ENCODE peak calls at places on chromosomes 5 and 9, in five cellular contexts. One of them, this sample, is unnamed.

GRCh38 chr9:101458955-101459631 is 23.5 kb upstream of the ALDOB start:
- DNase-seq in OCI-LY7: peak
- DNase-seq in sigmoid colon: no peak
- DNase-seq in tibial artery: no peak
- DNase-seq in ACHN: peak
- DNase-seq in this sample: peak

GRCh38 chr9:127588740-127589506 is 23.2 kb upstream of the STXBP1 start:
- DNase-seq in tibial artery: no peak
- DNase-seq in sigmoid colon: no peak
- DNase-seq in ACHN: no peak
- DNase-seq in OCI-LY7: no peak
- DNase-seq in this sample: no peak

GRCh38 chr9:113624721-113625120 is 161.2 kb downstream of the RGS3 start:
- DNase-seq in sigmoid colon: peak
- DNase-seq in ACHN: no peak
- DNase-seq in OCI-LY7: no peak
- DNase-seq in tibial artery: peak
- DNase-seq in this sample: no peak

GRCh38 chr5:139138790-139139189 is 59.4 kb downstream of the SIL1 start:
- DNase-seq in sigmoid colon: peak
- DNase-seq in ACHN: peak
- DNase-seq in tibial artery: no peak
- DNase-seq in OCI-LY7: no peak
- DNase-seq in this sample: no peak

GRCh38 chr9:121698627-121699270 is 47.3 kb downstream of the DAB2IP start:
- DNase-seq in ACHN: no peak
- DNase-seq in sigmoid colon: no peak
- DNase-seq in OCI-LY7: peak
- DNase-seq in tibial artery: no peak
- DNase-seq in this sample: no peak

GRCh38 chr5:139022528-139022927 is 147.4 kb upstream of the LRRTM2 start:
- DNase-seq in tibial artery: peak
- DNase-seq in ACHN: no peak
- DNase-seq in OCI-LY7: no peak
- DNase-seq in sigmoid colon: no peak
- DNase-seq in this sample: no peak

GRCh38 chr9:135037521-135038250 is 49.8 kb upstream of the OLFM1 start:
- DNase-seq in OCI-LY7: no peak
- DNase-seq in tibial artery: peak
- DNase-seq in ACHN: no peak
- DNase-seq in sigmoid colon: peak
- DNase-seq in this sample: no peak

GRCh38 chr9:89177401-89178161 is 1.0 kb downstream of the SHC3 start:
- DNase-seq in tibial artery: no peak
- DNase-seq in OCI-LY7: no peak
- DNase-seq in ACHN: peak
- DNase-seq in sigmoid colon: no peak
- DNase-seq in this sample: no peak

GRCh38 chr5:98573834-98574233 is 199.6 kb upstream of the RGMB start:
- DNase-seq in sigmoid colon: no peak
- DNase-seq in OCI-LY7: no peak
- DNase-seq in tibial artery: no peak
- DNase-seq in ACHN: no peak
- DNase-seq in this sample: no peak

GRCh38 chr5:7801898-7802614 is 48.9 kb downstream of the CFAP90 start:
- DNase-seq in sigmoid colon: no peak
- DNase-seq in ACHN: no peak
- DNase-seq in OCI-LY7: no peak
- DNase-seq in tibial artery: peak
- DNase-seq in this sample: no peak

GRCh38 chr9:74573792-74574191 is 76.7 kb downstream of the RORB start:
- DNase-seq in ACHN: no peak
- DNase-seq in sigmoid colon: no peak
- DNase-seq in tibial artery: no peak
- DNase-seq in OCI-LY7: no peak
- DNase-seq in this sample: no peak

GRCh38 chr5:55438931-55439477 is 95.8 kb downstream of the PLPP1 start:
- DNase-seq in OCI-LY7: no peak
- DNase-seq in sigmoid colon: peak
- DNase-seq in tibial artery: peak
- DNase-seq in ACHN: peak
- DNase-seq in this sample: no peak

GRCh38 chr5:173328896-173329369 is 719 bp upstream of the STC2 start:
- DNase-seq in sigmoid colon: no peak
- DNase-seq in tibial artery: no peak
- DNase-seq in ACHN: peak
- DNase-seq in OCI-LY7: no peak
- DNase-seq in this sample: no peak

GRCh38 chr9:116064970-116065369 is 88.6 kb upstream of the PAPPA start:
- DNase-seq in ACHN: no peak
- DNase-seq in OCI-LY7: no peak
- DNase-seq in sigmoid colon: no peak
- DNase-seq in tibial artery: no peak
- DNase-seq in this sample: no peak

GRCh38 chr9:136840140-136840876 is 2.0 kb upstream of the AJM1 start:
- DNase-seq in sigmoid colon: no peak
- DNase-seq in tibial artery: no peak
- DNase-seq in ACHN: no peak
- DNase-seq in OCI-LY7: no peak
- DNase-seq in this sample: no peak

GRCh38 chr5:143716856-143717255 is 95.1 kb upstream of the HMHB1 start:
- DNase-seq in tibial artery: no peak
- DNase-seq in OCI-LY7: no peak
- DNase-seq in sigmoid colon: no peak
- DNase-seq in ACHN: no peak
- DNase-seq in this sample: no peak

GRCh38 chr5:135162661-135163265 is 128.7 kb upstream of the PITX1 start:
- DNase-seq in ACHN: no peak
- DNase-seq in tibial artery: no peak
- DNase-seq in sigmoid colon: no peak
- DNase-seq in OCI-LY7: no peak
- DNase-seq in this sample: no peak

GRCh38 chr5:148909001-148909400 is 82.6 kb downstream of the ADRB2 start:
- DNase-seq in OCI-LY7: no peak
- DNase-seq in sigmoid colon: no peak
- DNase-seq in tibial artery: no peak
- DNase-seq in ACHN: no peak
- DNase-seq in this sample: no peak

GRCh38 chr9:129597355-129598088 is 23.4 kb downstream of the C9orf50 start:
- DNase-seq in ACHN: no peak
- DNase-seq in sigmoid colon: peak
- DNase-seq in OCI-LY7: no peak
- DNase-seq in tibial artery: peak
- DNase-seq in this sample: no peak

GRCh38 chr9:4393806-4394523 is 94.1 kb upstream of the GLIS3 start:
- DNase-seq in ACHN: no peak
- DNase-seq in sigmoid colon: no peak
- DNase-seq in tibial artery: no peak
- DNase-seq in OCI-LY7: no peak
- DNase-seq in this sample: no peak

GRCh38 chr5:82537646-82538306 is 259.6 kb upstream of the RPS23 start:
- DNase-seq in tibial artery: no peak
- DNase-seq in sigmoid colon: no peak
- DNase-seq in OCI-LY7: no peak
- DNase-seq in ACHN: no peak
- DNase-seq in this sample: no peak

GRCh38 chr5:160516696-160517530 is 95.3 kb downstream of the PTTG1 start:
- DNase-seq in OCI-LY7: no peak
- DNase-seq in sigmoid colon: no peak
- DNase-seq in tibial artery: no peak
- DNase-seq in ACHN: no peak
- DNase-seq in this sample: no peak

GRCh38 chr5:154406231-154406630 is 39.6 kb upstream of the SAP30L start:
- DNase-seq in tibial artery: no peak
- DNase-seq in sigmoid colon: peak
- DNase-seq in OCI-LY7: no peak
- DNase-seq in ACHN: no peak
- DNase-seq in this sample: no peak

This sample was measured in NCI-H2081 treated with DMSO at 0.1 percent for 48 hours.